ENCODE peak calls at places on chromosome 20, in ten cellular contexts. L is GM12891, F is GM12878, S is K562, Q is transverse colon, E is HCT116, O is GM12892, N is upper lobe of left lung, H is breast epithelium, G is prostate gland. J is an unnamed sample.
A peak's percentile ranks its signal among the peaks of the same experiment; 100 is the strongest.

GRCh38 chr20:32456869-32457421 is 98.8 kb downstream of the ASXL1 start:
- DNase-seq in L (peak; percentile 98), F (no peak), S (no peak), Q (no peak), E (no peak), O (peak; percentile 92), N (peak; percentile 90), H (no peak), G (no peak), J (peak; percentile 49)

GRCh38 chr20:25211273-25211672 is 15.8 kb downstream of the ENTPD6 start:
- DNase-seq in L (no peak), F (no peak), S (no peak), Q (no peak), E (no peak), O (no peak), N (no peak), H (no peak), G (no peak), J (peak; percentile 15)

GRCh38 chr20:9966966-9967365 is 67.8 kb upstream of the ANKEF1 start:
- DNase-seq in L (no peak), F (no peak), S (no peak), Q (no peak), E (no peak), O (no peak), N (no peak), H (no peak), G (no peak), J (no peak)

GRCh38 chr20:11296951-11297350 is 620.7 kb upstream of the BTBD3 start:
- DNase-seq in L (no peak), F (no peak), S (no peak), Q (no peak), E (no peak), O (no peak), N (no peak), H (no peak), G (no peak), J (no peak)

GRCh38 chr20:38298768-38299288 is 5.1 kb upstream of the BPI start:
- DNase-seq in L (no peak), F (no peak), S (no peak), Q (peak; percentile 51), E (no peak), O (no peak), N (peak; percentile 53), H (peak; percentile 87), G (peak; percentile 70), J (peak; percentile 48)

GRCh38 chr20:36481380-36482043 is 59.8 kb upstream of the MYL9 start:
- DNase-seq in L (no peak), F (no peak), S (peak; percentile 31), Q (no peak), E (no peak), O (no peak), N (no peak), H (no peak), G (no peak), J (no peak)

GRCh38 chr20:62642666-62643520 is 590 bp downstream of the SLCO4A1 start:
- DNase-seq in L (peak; percentile 71), F (no peak), S (peak; percentile 74), Q (peak; percentile 64), E (no peak), O (peak; percentile 68), N (peak; percentile 89), H (no peak), G (no peak), J (peak; percentile 76)

GRCh38 chr20:8213831-8214587 is 81.9 kb downstream of the PLCB1 start:
- DNase-seq in L (no peak), F (peak; percentile 47), S (no peak), Q (no peak), E (no peak), O (no peak), N (no peak), H (no peak), G (no peak), J (no peak)

GRCh38 chr20:18543932-18544331 is 23.3 kb upstream of the SMIM26 start:
- DNase-seq in L (no peak), F (no peak), S (no peak), Q (peak; percentile 25), E (no peak), O (no peak), N (peak; percentile 26), H (no peak), G (no peak), J (peak; percentile 85)

GRCh38 chr20:24681634-24682495 is 212.4 kb downstream of the SYNDIG1 start:
- DNase-seq in L (no peak), F (no peak), S (no peak), Q (no peak), E (no peak), O (no peak), N (no peak), H (no peak), G (no peak), J (no peak)

GRCh38 chr20:7608246-7608645 is 332.0 kb downstream of the HAO1 start:
- DNase-seq in L (no peak), F (no peak), S (no peak), Q (no peak), E (no peak), O (no peak), N (no peak), H (no peak), G (no peak), J (no peak)

GRCh38 chr20:38863024-38863851 is 57.7 kb downstream of the PPP1R16B start:
- DNase-seq in L (peak; percentile 40), F (peak; percentile 75), S (peak; percentile 26), Q (peak; percentile 44), E (no peak), O (peak; percentile 57), N (no peak), H (no peak), G (no peak), J (no peak)

GRCh38 chr20:32358883-32359632 is 927 bp downstream of the ASXL1 start:
- DNase-seq in L (peak; percentile 47), F (no peak), S (peak; percentile 92), Q (peak; percentile 84), E (no peak), O (peak; percentile 58), N (peak; percentile 93), H (peak; percentile 67), G (peak; percentile 76), J (peak; percentile 77)

GRCh38 chr20:22586645-22587310 is 2.4 kb upstream of the FOXA2 start:
- DNase-seq in L (no peak), F (no peak), S (peak; percentile 72), Q (peak; percentile 73), E (no peak), O (peak; percentile 51), N (peak; percentile 94), H (no peak), G (peak; percentile 41), J (peak; percentile 79)

GRCh38 chr20:34301587-34302311 is 1.4 kb downstream of the AHCY start:
- DNase-seq in L (no peak), F (no peak), S (peak; percentile 33), Q (peak; percentile 10), E (no peak), O (no peak), N (no peak), H (no peak), G (no peak), J (no peak)

GRCh38 chr20:34302312-34302722 is 838 bp downstream of the AHCY start:
- DNase-seq in L (no peak), F (no peak), S (no peak), Q (no peak), E (no peak), O (no peak), N (no peak), H (no peak), G (no peak), J (no peak)

GRCh38 chr20:34299925-34300806 is 3.0 kb downstream of the AHCY start:
- DNase-seq in L (no peak), F (no peak), S (no peak), Q (no peak), E (no peak), O (no peak), N (no peak), H (no peak), G (peak; percentile 36), J (no peak)

GRCh38 chr20:34300809-34301586 is 2.2 kb downstream of the AHCY start:
- DNase-seq in L (no peak), F (no peak), S (no peak), Q (no peak), E (no peak), O (no peak), N (no peak), H (no peak), G (no peak), J (no peak)

GRCh38 chr20:34302723-34303528 is at the start of gene AHCY:
- DNase-seq in L (peak; percentile 97), F (peak; percentile 82), S (peak; percentile 89), Q (peak; percentile 98), E (peak; percentile 95), O (peak; percentile 95), N (peak; percentile 99), H (peak; percentile 96), G (peak; percentile 98), J (peak; percentile 98)
- TF ChIP-seq POLR2A in L (peak; percentile 59), F (peak; percentile 90), S (peak; percentile 91), Q (peak; percentile 72), E (peak; percentile 47), O (peak; percentile 75), N (peak; percentile 78), H (no peak), G (peak; percentile 80), J (no peak)

GRCh38 chr20:30376767-30377658 is 880.5 kb upstream of the DEFB115 start:
- DNase-seq in L (peak; percentile 8), F (peak; percentile 28), S (peak; percentile 82), Q (peak; percentile 55), E (peak; percentile 68), O (peak; percentile 2), N (peak; percentile 95), H (peak; percentile 58), G (peak; percentile 82), J (peak; percentile 58)
- TF ChIP-seq POLR2AphosphoS5 in L (peak; percentile 50), F (peak; percentile 59), S (peak; percentile 66), Q (no peak), E (peak; percentile 88), O (no peak), N (no peak), H (no peak), G (peak; percentile 25), J (no peak)

DNA sequence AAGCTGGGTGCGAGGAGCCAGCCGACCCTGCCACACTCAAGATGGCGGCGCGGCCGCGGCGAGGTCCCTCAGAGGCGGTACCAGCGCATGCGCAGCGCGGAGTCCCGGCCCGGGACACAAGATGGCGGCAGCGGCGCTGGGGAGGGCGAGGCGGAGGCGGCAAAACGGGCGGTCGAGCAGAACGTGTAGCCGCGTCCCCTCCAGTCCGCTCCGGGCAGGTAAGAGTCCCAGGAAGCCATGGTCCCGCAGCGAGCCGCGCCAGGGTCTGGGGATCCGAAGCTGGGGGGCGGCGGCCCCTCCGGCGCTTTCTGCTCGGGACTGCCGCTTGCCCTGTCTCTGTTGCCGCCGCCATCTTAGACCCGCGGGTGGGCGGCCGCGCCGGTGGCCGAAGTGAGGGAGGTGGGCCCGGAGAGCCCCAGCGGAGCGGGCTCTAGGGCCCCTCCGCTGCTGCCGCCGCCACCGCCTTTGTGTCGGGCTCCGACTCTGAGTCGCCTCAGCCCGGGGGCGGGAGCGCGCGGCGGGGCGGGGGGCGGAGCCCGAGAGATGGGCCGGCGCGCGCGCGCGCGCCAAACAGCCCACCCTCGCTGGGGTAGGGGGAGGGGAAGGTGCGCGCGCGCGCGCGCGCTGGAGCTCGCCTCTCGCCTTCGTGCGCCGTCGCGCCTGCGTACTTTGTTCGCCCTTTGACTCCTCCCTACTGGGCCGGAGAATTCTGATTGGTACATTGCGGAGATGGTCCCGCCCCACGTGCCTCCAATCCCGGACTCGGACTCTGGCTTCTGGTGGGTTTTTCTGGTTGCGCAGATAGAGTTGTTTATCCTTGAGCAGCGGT is at the start of gene PCIF1:
- DNase-seq in L (peak; percentile 97), F (peak; percentile 93), S (peak; percentile 97), Q (peak; percentile 98), E (peak; percentile 93), O (peak; percentile 98), N (peak; percentile 100), H (peak; percentile 97), G (peak; percentile 98), J (peak; percentile 99)
- TF ChIP-seq POLR2A in L (peak; percentile 90), F (peak; percentile 98), S (peak; percentile 99), Q (peak; percentile 95), E (peak; percentile 89), O (peak; percentile 92), N (peak; percentile 99), H (peak; percentile 96), G (peak; percentile 92), J (peak; percentile 83)

GRCh38 chr20:57560554-57561355 is at the start of gene PCK1:
- DNase-seq in L (no peak), F (no peak), S (peak; percentile 72), Q (peak; percentile 96), E (no peak), O (no peak), N (no peak), H (no peak), G (no peak), J (peak; percentile 80)
- TF ChIP-seq POLR2AphosphoS5 in L (no peak), F (no peak), S (no peak), Q (peak; percentile 86), E (no peak), O (no peak), N (no peak), H (no peak), G (no peak), J (no peak)